ENCODE peak calls at places on chromosomes 3 and 15, in ten cellular contexts. N, C, M, S, Q, B, L, I, Z and A are unnamed samples.

GRCh38 chr3:186151077-186151971 is 42.4 kb upstream of the ETV5 start:
- DNase-seq in N (no peak), Z (no peak), S (no peak), B (no peak), C (peak), I (no peak), M (no peak), Q (no peak), L (no peak), A (no peak)

GRCh38 chr3:100209948-100210776 is 50.6 kb upstream of the TBC1D23 start:
- DNase-seq in N (peak), Q (no peak), M (no peak), L (no peak), S (no peak), C (no peak), Z (no peak), I (peak), B (no peak), A (no peak)

GRCh38 chr3:64623125-64623524 is 64.7 kb downstream of the ADAMTS9 start:
- DNase-seq in B (no peak), Z (no peak), Q (no peak), L (no peak), C (no peak), N (no peak), I (no peak), M (no peak), S (no peak), A (no peak)

GRCh38 chr3:126267169-126267975 is 87.0 kb upstream of the ALDH1L1 start:
- DNase-seq in I (peak), C (no peak), L (peak), Z (no peak), S (peak), Q (no peak), N (peak), M (no peak), B (peak), A (no peak)

GRCh38 chr3:72144773-72145505 is 360.0 kb upstream of the PROK2 start:
- DNase-seq in Q (no peak), N (no peak), S (no peak), Z (no peak), B (peak), I (no peak), C (no peak), L (no peak), M (peak), A (no peak)

GRCh38 chr3:184593201-184593922 is 31.8 kb downstream of the EPHB3 start:
- DNase-seq in B (peak), C (no peak), N (peak), M (no peak), Q (no peak), S (peak), Z (no peak), L (no peak), I (peak), A (no peak)

GRCh38 chr3:11195721-11196332 is 41.5 kb downstream of the HRH1 start:
- DNase-seq in M (no peak), N (peak), Q (no peak), C (no peak), I (peak), S (no peak), L (no peak), B (no peak), Z (no peak), A (no peak)

GRCh38 chr3:157089455-157090221 is 70.3 kb downstream of the CCNL1 start:
- DNase-seq in S (no peak), L (peak), M (no peak), B (no peak), C (no peak), Q (no peak), N (no peak), I (no peak), Z (no peak), A (no peak)

GRCh38 chr15:92624401-92624991 is 31.1 kb downstream of the FAM174B start:
- DNase-seq in Q (no peak), B (peak), N (peak), S (no peak), C (no peak), L (no peak), M (no peak), I (peak), Z (no peak), A (no peak)

GRCh38 chr3:139506792-139507191 is 30.5 kb upstream of the RBP2 start:
- DNase-seq in S (no peak), Z (no peak), C (no peak), L (no peak), N (no peak), I (no peak), B (peak), Q (no peak), M (no peak), A (no peak)

GRCh38 chr3:63228677-63229076 is 49.4 kb upstream of the SYNPR start:
- DNase-seq in L (peak), Z (peak), N (peak), M (no peak), C (no peak), S (no peak), Q (peak), B (no peak), I (peak), A (peak)

GRCh38 chr15:96326551-96327154 is 3.8 kb upstream of the NR2F2 start:
- DNase-seq in M (no peak), I (peak), Q (no peak), B (peak), L (peak), S (no peak), C (peak), Z (no peak), N (peak), A (no peak)

GRCh38 chr3:133608405-133608804 is 34.9 kb downstream of the CDV3 start:
- DNase-seq in B (no peak), C (no peak), L (no peak), S (no peak), Z (no peak), N (no peak), Q (no peak), M (no peak), I (no peak), A (no peak)

GRCh38 chr15:60362318-60363023 is 35.3 kb downstream of the ANXA2 start:
- DNase-seq in L (no peak), C (no peak), I (peak), Z (no peak), N (no peak), Q (no peak), S (no peak), B (no peak), M (no peak), A (no peak)

GRCh38 chr3:14329116-14329830 is 73.1 kb upstream of the SLC6A6 start:
- DNase-seq in M (peak), L (peak), C (no peak), N (peak), Q (peak), S (no peak), B (no peak), Z (no peak), I (peak), A (peak)

GRCh38 chr3:55622116-55622515 is 135.0 kb upstream of the WNT5A start:
- DNase-seq in I (peak), C (no peak), L (no peak), B (no peak), Z (no peak), M (no peak), S (no peak), Q (no peak), N (no peak), A (no peak)

GRCh38 chr3:38646630-38647029 is 2.9 kb downstream of the SCN5A start:
- DNase-seq in I (no peak), Z (no peak), C (no peak), S (peak), Q (peak), N (no peak), B (peak), L (no peak), M (no peak), A (no peak)

GRCh38 chr15:72813345-72814004 is 29.9 kb upstream of the ADPGK start:
- DNase-seq in S (no peak), C (no peak), N (no peak), M (no peak), I (no peak), B (peak), Q (no peak), L (no peak), Z (no peak), A (no peak)

GRCh38 chr15:58473720-58474119 is 41.9 kb downstream of the LIPC start:
- DNase-seq in Z (no peak), L (no peak), S (no peak), N (peak), C (no peak), Q (no peak), M (no peak), I (peak), B (no peak), A (no peak)

GRCh38 chr3:63970596-63971468 is 52.5 kb downstream of the PSMD6 start:
- DNase-seq in N (no peak), Z (no peak), L (peak), M (no peak), C (no peak), Q (no peak), B (no peak), I (no peak), S (no peak), A (no peak)

GRCh38 chr3:46659285-46659684 is 34.2 kb downstream of the ALS2CL start:
- DNase-seq in N (no peak), I (peak), C (no peak), Z (no peak), S (peak), M (no peak), B (no peak), L (peak), Q (peak), A (no peak)

GRCh38 chr15:29570931-29571727 is 251.1 kb downstream of the TJP1 start:
- DNase-seq in N (peak), L (peak), M (no peak), I (peak), C (no peak), Q (peak), S (no peak), B (no peak), Z (no peak), A (peak)

GRCh38 chr15:95119041-95119440 is 887.7 kb downstream of the MCTP2 start:
- DNase-seq in Q (no peak), C (no peak), M (no peak), Z (no peak), I (no peak), B (no peak), S (no peak), N (no peak), L (no peak), A (no peak)

GRCh38 chr15:90523373-90523772 is 6.3 kb upstream of the CRTC3 start:
- DNase-seq in Z (no peak), L (no peak), S (no peak), I (no peak), B (no peak), M (no peak), C (no peak), N (no peak), Q (no peak), A (no peak)

GRCh38 chr3:45807133-45807532 is 10.8 kb upstream of the SLC6A20 start:
- DNase-seq in Z (no peak), B (no peak), M (no peak), L (no peak), N (no peak), Q (no peak), C (no peak), S (no peak), I (no peak), A (no peak)

GRCh38 chr3:142931222-142931621 is 32.3 kb downstream of the PAQR9 start:
- DNase-seq in Z (no peak), M (no peak), C (no peak), N (no peak), S (no peak), B (no peak), L (no peak), Q (peak), I (no peak), A (peak)

GRCh38 chr15:33093234-33093633 is 101.3 kb downstream of the FMN1 start:
- DNase-seq in I (no peak), C (no peak), Q (no peak), S (no peak), L (no peak), Z (no peak), N (no peak), M (no peak), B (no peak), A (no peak)

GRCh38 chr3:146218880-146219866 is 31.7 kb downstream of the PLSCR4 start:
- DNase-seq in L (peak), M (no peak), B (no peak), N (peak), C (no peak), S (no peak), Q (peak), I (peak), Z (no peak), A (no peak)

GRCh38 chr3:130894873-130895330 is 1.0 kb downstream of the ATP2C1 start:
- DNase-seq in B (no peak), S (no peak), I (no peak), N (peak), Z (no peak), L (no peak), M (no peak), C (no peak), Q (no peak), A (no peak)

GRCh38 chr3:123143669-123144411 is 57.9 kb upstream of the SEC22A start:
- DNase-seq in N (peak), Z (no peak), M (no peak), I (peak), B (no peak), L (no peak), C (no peak), S (no peak), Q (peak), A (peak)

GRCh38 chr3:122947086-122947611 is 80.4 kb downstream of the SEMA5B start:
- DNase-seq in N (no peak), S (no peak), Q (no peak), L (no peak), B (no peak), Z (no peak), C (no peak), I (no peak), M (no peak), A (no peak)

GRCh38 chr15:53462631-53463030 is 296.8 kb downstream of the WDR72 start:
- DNase-seq in N (no peak), B (no peak), I (no peak), Q (no peak), M (no peak), L (no peak), Z (no peak), S (no peak), C (no peak), A (no peak)

GRCh38 chr3:69115731-69116130 is 6.7 kb downstream of the LMOD3 start:
- DNase-seq in I (no peak), L (no peak), N (no peak), S (no peak), Z (no peak), M (no peak), Q (no peak), B (no peak), C (no peak), A (no peak)

GRCh38 chr3:56810912-56811544 is 9.3 kb upstream of the ARHGEF3 start:
- DNase-seq in Z (no peak), M (no peak), I (no peak), S (no peak), N (no peak), B (no peak), C (no peak), Q (no peak), L (no peak), A (no peak)

GRCh38 chr3:50365080-50365841 is 5.9 kb upstream of the TMEM115 start:
- DNase-seq in Q (peak), M (no peak), B (peak), L (peak), S (no peak), N (peak), I (peak), C (no peak), Z (no peak), A (peak)

GRCh38 chr15:50909044-50909342 is 510 bp downstream of the AP4E1 start:
- DNase-seq in I (no peak), Q (no peak), C (no peak), M (no peak), N (no peak), Z (no peak), B (no peak), L (no peak), S (no peak), A (no peak)

GRCh38 chr3:46613313-46614005 is 1.1 kb downstream of the FAM240A start:
- DNase-seq in Q (no peak), C (no peak), I (no peak), Z (no peak), M (no peak), S (peak), N (no peak), B (no peak), L (no peak), A (no peak)

GRCh38 chr15:29039466-29040366 is 153.9 kb downstream of the APBA2 start:
- DNase-seq in B (peak), N (peak), I (no peak), L (no peak), M (no peak), S (no peak), C (no peak), Q (no peak), Z (no peak), A (no peak)